ENCODE peak calls at places on chromosome 14, in eight cellular contexts. K is activated CD4-positive, alpha-beta T cell treated with anti-CD3 and anti-CD28 coated beads, Interleukin-2, amount 10 ng/mL, durations not matched to agents 7 days and 5 days; J is mammary epithelial cell; M is T1000; N is NCI-H1694 treated with DMSO at 0.1 percent for 48 hours; P is HEK293T; T is NCI-H774; I is endothelial cell. U is an unnamed sample.

GRCh38 chr14:76577837-76578236 is 183.4 kb upstream of the VASH1 start:
- DNase-seq in K (no peak), P (no peak), T (no peak), I (no peak), M (no peak), J (no peak), N (no peak), U (no peak)

GRCh38 chr14:91350813-91351507 is 66.7 kb downstream of the CCDC88C start:
- DNase-seq in I (no peak), J (no peak), N (no peak), T (no peak), K (peak), P (no peak), M (no peak), U (no peak)

GRCh38 chr14:34966413-34966812 is 16.4 kb upstream of the SRP54 start:
- DNase-seq in N (no peak), M (no peak), P (no peak), K (no peak), T (no peak), I (no peak), J (no peak), U (no peak)

GRCh38 chr14:77880056-77880455 is 80.1 kb downstream of the ADCK1 start:
- DNase-seq in I (no peak), P (no peak), K (no peak), T (no peak), J (no peak), M (no peak), N (no peak), U (no peak)

GRCh38 chr14:101248056-101248725 is 313.1 kb upstream of the DIO3 start:
- DNase-seq in T (no peak), I (no peak), K (no peak), P (no peak), J (no peak), M (no peak), N (no peak), U (no peak)

GRCh38 chr14:89214221-89214965 is 202.6 kb downstream of the FOXN3 start:
- DNase-seq in N (no peak), J (peak), P (no peak), I (no peak), K (no peak), T (peak), M (no peak), U (no peak)

GRCh38 chr14:105908481-105908911 is 382.1 kb downstream of the TMEM121 start:
- DNase-seq in N (no peak), I (no peak), J (no peak), P (no peak), M (no peak), K (no peak), T (no peak), U (no peak)

GRCh38 chr14:55731881-55732498 is 152.0 kb downstream of the KTN1 start:
- DNase-seq in P (peak), M (no peak), N (peak), J (no peak), T (no peak), K (peak), I (peak), U (peak)

GRCh38 chr14:80956922-80957321 is 1.5 kb downstream of the TSHR start:
- DNase-seq in J (no peak), M (no peak), N (no peak), K (no peak), T (no peak), P (no peak), I (no peak), U (peak)

GRCh38 chr14:103749452-103749851 is 33.8 kb downstream of the ZFYVE21 start:
- DNase-seq in P (no peak), I (no peak), K (no peak), J (no peak), N (no peak), T (no peak), M (no peak), U (no peak)

GRCh38 chr14:58638231-58639205 is 756 bp downstream of the DACT1 start:
- DNase-seq in K (peak), P (peak), I (no peak), T (no peak), M (no peak), J (peak), N (peak), U (no peak)

GRCh38 chr14:75134644-75135043 is 7.8 kb upstream of the NEK9 start:
- DNase-seq in I (no peak), J (peak), M (no peak), N (no peak), P (no peak), K (no peak), T (no peak), U (no peak)

GRCh38 chr14:31124197-31124596 is 83.4 kb downstream of the HECTD1 start:
- DNase-seq in T (no peak), M (no peak), K (peak), J (no peak), N (no peak), I (no peak), P (no peak), U (no peak)

GRCh38 chr14:58861546-58861945 is 223.8 kb downstream of the DACT1 start:
- DNase-seq in N (no peak), J (no peak), I (no peak), T (no peak), K (no peak), P (no peak), M (no peak), U (no peak)

GRCh38 chr14:63543826-63544320 is 696 bp upstream of the PPP2R5E start:
- DNase-seq in J (no peak), M (no peak), I (no peak), T (no peak), K (no peak), P (no peak), N (no peak), U (no peak)